ENCODE peak calls at places on chromosomes 4 and X, in five cellular contexts. E is H1, R is neuronal stem cell, D is H9, I is mesenchymal stem cell. P is an unnamed sample.

GRCh38 chrX:32894679-32895078 is 316.7 kb downstream of the DMD start:
- DNase-seq in E (no peak), R (no peak), D (no peak), I (no peak), P (no peak)

GRCh38 chr4:105230287-105230686 is 83.6 kb downstream of the TET2 start:
- DNase-seq in E (no peak), R (no peak), D (no peak), I (no peak), P (no peak)

GRCh38 chr4:80010316-80010715 is 62.7 kb downstream of the ANTXR2 start:
- DNase-seq in E (no peak), R (no peak), D (no peak), I (no peak), P (no peak)

GRCh38 chr4:119014658-119015057 is 121.0 kb upstream of the MYOZ2 start:
- DNase-seq in E (no peak), R (no peak), D (no peak), I (no peak), P (no peak)

GRCh38 chrX:85004255-85004654 is 578 bp downstream of the APOOL start:
- DNase-seq in E (no peak), R (no peak), D (no peak), I (peak), P (peak)

GRCh38 chr4:159283697-159284492 is 181.0 kb downstream of the RAPGEF2 start:
- DNase-seq in E (no peak), R (no peak), D (no peak), I (peak), P (no peak)

GRCh38 chr4:85707591-85707990 is 232.6 kb downstream of the ARHGAP24 start:
- DNase-seq in E (no peak), R (no peak), D (no peak), I (no peak), P (no peak)

GRCh38 chr4:107791902-107792301 is 32.8 kb upstream of the SGMS2 start:
- DNase-seq in E (no peak), R (no peak), D (no peak), I (no peak), P (no peak)

GRCh38 chrX:129843209-129843458 is 552 bp downstream of the ZDHHC9 start:
- DNase-seq in E (peak), R (no peak), D (peak), I (no peak), P (no peak)

GRCh38 chr4:48127231-48127881 is 6.7 kb downstream of the TXK start:
- DNase-seq in E (no peak), R (no peak), D (peak), I (no peak), P (peak)

GRCh38 chr4:48129307-48130014 is 4.6 kb downstream of the TXK start:
- DNase-seq in E (no peak), R (no peak), D (no peak), I (no peak), P (no peak)

GRCh38 chr4:48124870-48125269 is 9.2 kb downstream of the TXK start:
- DNase-seq in E (no peak), R (no peak), D (no peak), I (no peak), P (no peak)

GRCh38 chr4:48127882-48128394 is 6.1 kb downstream of the TXK start:
- DNase-seq in E (peak), R (peak), D (peak), I (peak), P (peak)

DNA sequence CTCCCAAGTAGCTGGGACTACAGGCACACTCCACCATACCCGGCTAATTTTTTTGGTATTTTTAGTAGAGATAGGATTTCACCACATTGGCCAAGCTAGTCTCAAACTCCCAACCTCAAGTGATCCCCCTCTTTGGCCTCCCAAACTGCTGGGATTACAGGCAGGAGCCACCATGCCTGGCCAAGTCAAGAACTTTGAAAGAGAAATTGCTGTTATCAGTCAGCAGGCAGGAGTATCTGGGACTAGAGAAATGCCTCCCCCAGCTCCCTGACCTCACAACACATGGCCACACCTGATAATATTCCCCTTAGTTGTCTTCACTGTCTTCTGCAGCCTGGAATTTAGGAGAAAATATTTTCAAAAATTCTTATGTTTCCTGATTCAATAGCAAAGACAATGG is 7.4 kb downstream of the TXK start:
- DNase-seq in E (no peak), R (no peak), D (no peak), I (no peak), P (no peak)
- H3K27ac ChIP-seq in E (no peak), R (no peak), D (peak), I (no peak), P (no peak)

GRCh38 chrX:20547649-20548051 is 280.9 kb upstream of the RPS6KA3 start:
- DNase-seq in E (no peak), R (no peak), D (no peak), I (peak), P (no peak)
- H2BK12ac ChIP-seq in E (no peak), R (no peak), D (no peak), I (no peak), P (no peak)

GRCh38 chrX:118694628-118695027 is 32.8 kb upstream of the IL13RA1 start:
- DNase-seq in E (no peak), R (no peak), D (no peak), I (no peak), P (no peak)

GRCh38 chrX:118685393-118685792 is 42.0 kb upstream of the IL13RA1 start:
- DNase-seq in E (no peak), R (no peak), D (no peak), I (no peak), P (no peak)

GRCh38 chrX:118693843-118694242 is 33.6 kb upstream of the IL13RA1 start:
- DNase-seq in E (no peak), R (no peak), D (no peak), I (no peak), P (no peak)

DNA sequence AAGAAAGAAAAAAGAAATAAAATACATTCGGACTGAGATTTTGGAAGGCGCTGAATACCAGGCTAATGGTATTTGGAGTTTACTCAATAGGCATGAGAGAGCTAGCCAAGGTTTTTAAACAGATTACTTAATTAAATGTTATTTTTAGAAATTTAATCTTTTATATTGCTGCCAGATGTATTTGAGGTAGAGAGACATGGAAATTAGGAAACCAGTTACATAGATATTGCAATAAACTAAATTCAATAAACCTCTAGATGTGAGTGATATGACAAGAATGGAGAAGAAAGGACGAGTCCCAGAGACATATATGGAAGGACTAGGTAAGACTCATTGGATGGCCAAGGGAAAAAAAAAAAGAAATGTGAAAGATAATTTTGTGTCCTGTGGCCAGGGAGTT is 38.5 kb upstream of the IL13RA1 start:
- DNase-seq in E (no peak), R (no peak), D (no peak), I (no peak), P (no peak)
- H3K27ac ChIP-seq in E (no peak), R (no peak), D (no peak), I (no peak), P (no peak)

GRCh38 chr4:3612934-3613333 is 80.7 kb upstream of the LRPAP1 start:
- DNase-seq in E (no peak), R (no peak), D (no peak), I (no peak), P (no peak)
- H2BK12ac ChIP-seq in E (peak), R (no peak), D (no peak), I (no peak), P (no peak)

P was measured in trophoblast cell.